ENCODE peak calls at places on chromosomes 1 and 21, in seven cellular contexts. J, P, Z, T, G, S and C are unnamed samples.

GRCh38 chr1:96660503-96660902 is 61.1 kb upstream of the PTBP2 start:
- DNase-seq in J (no peak), P (no peak), Z (no peak), T (no peak), G (no peak), S (no peak), C (no peak)

GRCh38 chr1:205766038-205766437 is 9.2 kb downstream of the RAB29 start:
- DNase-seq in J (no peak), P (no peak), Z (no peak), T (no peak), G (no peak), S (no peak), C (no peak)

GRCh38 chr1:35269190-35269988 is 880 bp downstream of the ZMYM4 start:
- DNase-seq in J (peak; percentile 9), P (no peak), Z (no peak), T (no peak), G (no peak), S (no peak), C (no peak)

GRCh38 chr21:43280949-43281633 is 112.3 kb downstream of the CRYAA start:
- DNase-seq in J (no peak), P (no peak), Z (no peak), T (no peak), G (no peak), S (no peak), C (no peak)

GRCh38 chr1:162756523-162756922 is 34.0 kb upstream of the HSD17B7 start:
- DNase-seq in J (no peak), P (peak; percentile 5), Z (no peak), T (no peak), G (no peak), S (no peak), C (no peak)

GRCh38 chr1:209491031-209491430 is 92.5 kb upstream of the CAMK1G start:
- DNase-seq in J (no peak), P (no peak), Z (no peak), T (no peak), G (no peak), S (no peak), C (no peak)

GRCh38 chr1:36083635-36084501 is at the start of gene TEKT2:
- DNase-seq in J (peak; percentile 27), P (no peak), Z (peak; percentile 70), T (peak; percentile 47), G (no peak), S (no peak), C (no peak)

GRCh38 chr1:47182681-47183235 is 7.1 kb downstream of the PDZK1IP1 start:
- DNase-seq in J (no peak), P (no peak), Z (no peak), T (no peak), G (no peak), S (no peak), C (no peak)

GRCh38 chr1:235079443-235079967 is 49.1 kb downstream of the TOMM20 start:
- DNase-seq in J (peak; percentile 94), P (peak; percentile 72), Z (peak; percentile 39), T (peak; percentile 19), G (no peak), S (no peak), C (no peak)

GRCh38 chr1:244369256-244370057 is 82.3 kb downstream of the ADSS2 start:
- DNase-seq in J (no peak), P (no peak), Z (no peak), T (no peak), G (no peak), S (no peak), C (no peak)

GRCh38 chr1:82090104-82090503 is 289.4 kb downstream of the ADGRL2 start:
- DNase-seq in J (no peak), P (no peak), Z (no peak), T (no peak), G (no peak), S (no peak), C (no peak)

GRCh38 chr1:54273092-54273836 is 73.3 kb downstream of the MRPL37 start:
- DNase-seq in J (peak; percentile 67), P (no peak), Z (no peak), T (no peak), G (no peak), S (peak; percentile 80), C (peak; percentile 34)

GRCh38 chr1:62352387-62352786 is 33.2 kb upstream of the KANK4 start:
- DNase-seq in J (no peak), P (no peak), Z (no peak), T (no peak), G (no peak), S (no peak), C (no peak)

GRCh38 chr1:8374356-8374755 is 56.4 kb downstream of the SLC45A1 start:
- DNase-seq in J (no peak), P (no peak), Z (no peak), T (no peak), G (no peak), S (no peak), C (no peak)

GRCh38 chr21:41397416-41397815 is 28.6 kb upstream of the MX1 start:
- DNase-seq in J (no peak), P (no peak), Z (no peak), T (no peak), G (no peak), S (no peak), C (no peak)

GRCh38 chr1:158055854-158056253 is 62.4 kb downstream of the KIRREL1 start:
- DNase-seq in J (no peak), P (no peak), Z (no peak), T (no peak), G (no peak), S (no peak), C (no peak)

GRCh38 chr1:237794071-237794470 is 96.7 kb downstream of the ZP4 start:
- DNase-seq in J (peak; percentile 16), P (peak; percentile 50), Z (no peak), T (no peak), G (no peak), S (no peak), C (no peak)

GRCh38 chr1:45913183-45913924 is 109.9 kb downstream of the MAST2 start:
- DNase-seq in J (no peak), P (no peak), Z (no peak), T (no peak), G (no peak), S (peak; percentile 70), C (no peak)

GRCh38 chr1:45172015-45172414 is 34.4 kb downstream of the ZSWIM5 start:
- DNase-seq in J (peak; percentile 43), P (peak; percentile 51), Z (no peak), T (no peak), G (no peak), S (no peak), C (no peak)

GRCh38 chr1:159977364-159978106 is 23.5 kb upstream of the SLAMF9 start:
- DNase-seq in J (no peak), P (no peak), Z (no peak), T (no peak), G (no peak), S (no peak), C (no peak)

GRCh38 chr21:36964832-36965719 is 1.4 kb downstream of the HLCS start:
- DNase-seq in J (no peak), P (no peak), Z (no peak), T (no peak), G (no peak), S (no peak), C (no peak)

GRCh38 chr1:234205966-234206365 is 167.3 kb upstream of the COA6 start:
- DNase-seq in J (no peak), P (no peak), Z (no peak), T (no peak), G (no peak), S (no peak), C (no peak)